ENCODE peak calls at places on chromosomes 12 and 14, in five cellular contexts. Q, R, J, M and G are unnamed samples.

GRCh38 chr14:94391284-94391914 is 3.0 kb upstream of the SERPINA1 start:
- DNase-seq in Q (no peak), R (no peak), J (no peak), M (no peak), G (no peak)

GRCh38 chr12:121992059-121992879 is 29.4 kb upstream of the BCL7A start:
- DNase-seq in Q (peak), R (peak), J (no peak), M (no peak), G (peak)

GRCh38 chr14:79840068-79840467 is 371.2 kb downstream of the DIO2 start:
- DNase-seq in Q (no peak), R (no peak), J (no peak), M (no peak), G (no peak)

GRCh38 chr12:129202109-129202814 is 349.0 kb downstream of the GLT1D1 start:
- DNase-seq in Q (no peak), R (no peak), J (no peak), M (no peak), G (no peak)

GRCh38 chr12:29599397-29599796 is 101.9 kb upstream of the OVCH1 start:
- DNase-seq in Q (peak), R (no peak), J (no peak), M (no peak), G (no peak)

GRCh38 chr14:63478437-63478852 is 64.7 kb downstream of the PPP2R5E start:
- DNase-seq in Q (no peak), R (no peak), J (no peak), M (no peak), G (no peak)

GRCh38 chr12:115101518-115101917 is 417.5 kb upstream of the TBX3 start:
- DNase-seq in Q (no peak), R (no peak), J (no peak), M (no peak), G (no peak)

GRCh38 chr12:120257041-120257821 is 8.3 kb downstream of the PXN start:
- DNase-seq in Q (peak), R (peak), J (no peak), M (no peak), G (peak)

GRCh38 chr12:131454418-131455217 is 256.3 kb upstream of the SFSWAP start:
- DNase-seq in Q (peak), R (peak), J (peak), M (no peak), G (peak)

GRCh38 chr14:103286968-103287850 is 46.8 kb upstream of the EIF5 start:
- DNase-seq in Q (no peak), R (no peak), J (no peak), M (no peak), G (no peak)

GRCh38 chr14:24403294-24404013 is 4.7 kb downstream of the NYNRIN start:
- DNase-seq in Q (peak), R (no peak), J (no peak), M (no peak), G (no peak)

GRCh38 chr12:83841620-83842019 is 1071.0 kb downstream of the SLC6A15 start:
- DNase-seq in Q (peak), R (no peak), J (no peak), M (no peak), G (no peak)

GRCh38 chr14:76810953-76811400 is 1.7 kb downstream of the ANGEL1 start:
- DNase-seq in Q (peak), R (peak), J (peak), M (no peak), G (peak)

GRCh38 chr14:77565289-77566081 is 51.0 kb downstream of the SPTLC2 start:
- DNase-seq in Q (peak), R (no peak), J (no peak), M (no peak), G (no peak)

GRCh38 chr12:70664463-70664862 is 27.2 kb upstream of the PTPRB start:
- DNase-seq in Q (no peak), R (no peak), J (no peak), M (no peak), G (no peak)

GRCh38 chr12:75452675-75453330 is 27.8 kb upstream of the GLIPR1 start:
- DNase-seq in Q (peak), R (no peak), J (no peak), M (no peak), G (no peak)